ENCODE peak calls at places on chromosome 10, in four cellular contexts. E is islet precursor cell, G is bronchial epithelial cell, K is NCI-H1105 treated with DMSO at 0.1 percent for 48 hours. M is an unnamed sample.

GRCh38 chr10:34956756-34957155 is 133.4 kb downstream of the CUL2 start:
- DNase-seq in E (no peak), G (no peak), K (no peak), M (no peak)

GRCh38 chr10:110425684-110426293 is 71.9 kb upstream of the DUSP5 start:
- DNase-seq in E (no peak), G (peak), K (no peak), M (no peak)

GRCh38 chr10:78863601-78864239 is 205.0 kb upstream of the ZMIZ1 start:
- DNase-seq in E (peak), G (no peak), K (no peak), M (no peak)

GRCh38 chr10:3624367-3624766 is 160.6 kb downstream of the KLF6 start:
- DNase-seq in E (peak), G (peak), K (no peak), M (no peak)

GRCh38 chr10:42543840-42544372 is 94.5 kb downstream of the ZNF33B start:
- DNase-seq in E (peak), G (no peak), K (no peak), M (no peak)

GRCh38 chr10:29811751-29812427 is 177.1 kb upstream of the SVIL start:
- DNase-seq in E (peak), G (peak), K (peak), M (no peak)

GRCh38 chr10:80357000-80357803 is 621 bp downstream of the DYDC2 start:
- DNase-seq in E (peak), G (no peak), K (peak), M (peak)

GRCh38 chr10:112526906-112527305 is 79.9 kb downstream of the VTI1A start:
- DNase-seq in E (no peak), G (no peak), K (no peak), M (peak)

M was measured in ELF-1.